ENCODE peak calls at places on chromosomes 2 and 18, in eight cellular contexts. J is stimulated activated CD8-positive, alpha-beta memory T cell treated with anti-CD3 and anti-CD28 coated beads, Interleukin-4, amount 100 ng/mL, for 48 hours; Z is WTC11; E is H9; T is NCI-H1436; K is BE2C; P is NCI-H774; X is fibroblast of gingiva. D is an unnamed sample.

GRCh38 chr2:10079931-10080535 is at the start of gene CYS1:
- DNase-seq in J (peak; percentile 34), Z (peak; percentile 61), E (peak; percentile 59), T (no peak), K (no peak), P (no peak), X (no peak), D (no peak)

GRCh38 chr2:24456610-24457556 is 34.2 kb upstream of the NCOA1 start:
- DNase-seq in J (peak; percentile 30), Z (no peak), E (no peak), T (no peak), K (no peak), P (no peak), X (peak; percentile 63), D (no peak)

GRCh38 chr2:65869286-65869685 is 436.9 kb upstream of the SPRED2 start:
- DNase-seq in J (no peak), Z (no peak), E (no peak), T (no peak), K (no peak), P (no peak), X (no peak), D (no peak)

GRCh38 chr2:146392191-146392590 is 1452.6 kb upstream of the ACVR2A start:
- DNase-seq in J (no peak), Z (no peak), E (no peak), T (no peak), K (no peak), P (no peak), X (no peak), D (no peak)

GRCh38 chr2:64023485-64024258 is 4.4 kb upstream of the VPS54 start:
- DNase-seq in J (no peak), Z (peak; percentile 24), E (peak; percentile 40), T (no peak), K (no peak), P (no peak), X (no peak), D (no peak)

GRCh38 chr2:133421516-133422324 is 146.5 kb downstream of the NCKAP5 start:
- DNase-seq in J (no peak), Z (no peak), E (no peak), T (no peak), K (peak; percentile 16), P (peak; percentile 39), X (peak; percentile 2), D (no peak)

GRCh38 chr18:24989760-24990547 is 362.0 kb downstream of the ZNF521 start:
- DNase-seq in J (no peak), Z (no peak), E (peak; percentile 50), T (no peak), K (no peak), P (no peak), X (no peak), D (no peak)

GRCh38 chr2:85786444-85786843 is 32.7 kb downstream of the ATOH8 start:
- DNase-seq in J (no peak), Z (no peak), E (no peak), T (no peak), K (no peak), P (no peak), X (no peak), D (no peak)

GRCh38 chr2:12456293-12457151 is 260.2 kb upstream of the TRIB2 start:
- DNase-seq in J (peak; percentile 79), Z (peak; percentile 20), E (no peak), T (no peak), K (no peak), P (no peak), X (peak; percentile 99), D (no peak)

GRCh38 chr2:189217546-189217945 is 38.0 kb upstream of the COL5A2 start:
- DNase-seq in J (no peak), Z (peak; percentile 74), E (peak; percentile 94), T (no peak), K (no peak), P (no peak), X (no peak), D (no peak)

GRCh38 chr2:46002947-46003346 is 294.3 kb upstream of the EPAS1 start:
- DNase-seq in J (no peak), Z (no peak), E (no peak), T (no peak), K (no peak), P (no peak), X (no peak), D (no peak)

GRCh38 chr2:71789556-71790219 is 336.3 kb downstream of the DYSF start:
- DNase-seq in J (peak; percentile 0), Z (no peak), E (no peak), T (no peak), K (no peak), P (no peak), X (peak; percentile 32), D (no peak)

GRCh38 chr18:48780151-48781001 is 170.4 kb downstream of the SMAD7 start:
- DNase-seq in J (no peak), Z (no peak), E (no peak), T (no peak), K (no peak), P (no peak), X (no peak), D (no peak)

GRCh38 chr2:28567076-28567471 is 71.2 kb downstream of the PLB1 start:
- DNase-seq in J (peak; percentile 54), Z (peak; percentile 33), E (peak; percentile 44), T (no peak), K (peak; percentile 34), P (peak; percentile 22), X (no peak), D (peak; percentile 78)

GRCh38 chr2:229089806-229090205 is 181.3 kb downstream of the PID1 start:
- DNase-seq in J (no peak), Z (no peak), E (no peak), T (no peak), K (no peak), P (no peak), X (peak; percentile 69), D (no peak)

GRCh38 chr2:240161087-240161750 is 20.8 kb upstream of the OTOS start:
- DNase-seq in J (no peak), Z (no peak), E (no peak), T (no peak), K (no peak), P (no peak), X (no peak), D (no peak)

GRCh38 chr2:171086352-171087290 is 74.1 kb downstream of the TLK1 start:
- DNase-seq in J (peak; percentile 50), Z (peak; percentile 62), E (peak; percentile 57), T (no peak), K (peak; percentile 11), P (no peak), X (peak; percentile 53), D (no peak)

GRCh38 chr2:163119964-163120363 is 281.4 kb upstream of the KCNH7 start:
- DNase-seq in J (no peak), Z (no peak), E (no peak), T (no peak), K (no peak), P (no peak), X (no peak), D (no peak)

GRCh38 chr18:49342690-49343089 is 117.8 kb downstream of the DYM start:
- DNase-seq in J (no peak), Z (no peak), E (no peak), T (no peak), K (no peak), P (no peak), X (no peak), D (no peak)

GRCh38 chr2:221792971-221793670 is 221.0 kb upstream of the EPHA4 start:
- DNase-seq in J (no peak), Z (peak; percentile 44), E (peak; percentile 72), T (no peak), K (no peak), P (no peak), X (no peak), D (no peak)

GRCh38 chr2:17719562-17720371 is 33.8 kb downstream of the SMC6 start:
- DNase-seq in J (no peak), Z (no peak), E (no peak), T (no peak), K (no peak), P (no peak), X (no peak), D (no peak)

GRCh38 chr2:233247744-233248143 is 3.7 kb upstream of the ATG16L1 start:
- DNase-seq in J (peak; percentile 66), Z (no peak), E (no peak), T (no peak), K (no peak), P (no peak), X (no peak), D (no peak)

GRCh38 chr2:127986548-127987079 is 41.2 kb downstream of the SAP130 start:
- DNase-seq in J (peak; percentile 30), Z (no peak), E (no peak), T (no peak), K (no peak), P (no peak), X (no peak), D (no peak)

GRCh38 chr2:161427413-161428239 is 11.5 kb downstream of the TBR1 start:
- DNase-seq in J (no peak), Z (peak; percentile 52), E (peak; percentile 48), T (no peak), K (no peak), P (no peak), X (no peak), D (no peak)

GRCh38 chr18:10406172-10406663 is 48.2 kb upstream of the APCDD1 start:
- DNase-seq in J (no peak), Z (peak; percentile 40), E (peak; percentile 68), T (no peak), K (no peak), P (peak; percentile 80), X (no peak), D (peak; percentile 99)

GRCh38 chr2:10254373-10255188 is 48.1 kb upstream of the HPCAL1 start:
- DNase-seq in J (no peak), Z (peak; percentile 11), E (no peak), T (no peak), K (peak; percentile 39), P (no peak), X (no peak), D (no peak)

D was measured in COR-L47.